ENCODE peak calls at places on chromosome 22, in four cellular contexts. One of them, this sample, is unnamed. For H3K9me3 and H3K36me3, the result is how much of the 10 kb centered on the place peaks cover.

GRCh38 chr22:46109474-46110003 is 40.8 kb upstream of the PPARA start:
- DNase-seq in SK-N-SH: no peak
- DNase-seq in right lobe of liver: no peak
- DNase-seq in heart right ventricle: no peak
- DNase-seq in this sample: no peak

GRCh38 chr22:20550851-20551744 is 43.7 kb downstream of the MED15 start:
- DNase-seq in SK-N-SH: no peak
- DNase-seq in heart right ventricle: peak
- DNase-seq in right lobe of liver: no peak
- DNase-seq in this sample: peak

GRCh38 chr22:24423519-24424000 is 3.8 kb upstream of the ADORA2A start:
- DNase-seq in heart right ventricle: peak
- DNase-seq in right lobe of liver: peak
- DNase-seq in SK-N-SH: peak
- DNase-seq in this sample: no peak

GRCh38 chr22:26968873-26969272 is 311.5 kb downstream of the MIAT start:
- DNase-seq in SK-N-SH: no peak
- DNase-seq in right lobe of liver: no peak
- DNase-seq in heart right ventricle: no peak
- DNase-seq in this sample: no peak

GRCh38 chr22:21714784-21715183 is 20.8 kb downstream of the YPEL1 start:
- DNase-seq in heart right ventricle: no peak
- DNase-seq in right lobe of liver: no peak
- DNase-seq in SK-N-SH: no peak
- DNase-seq in this sample: no peak

GRCh38 chr22:44461083-44461375 is 37.0 kb downstream of the RTL6 start:
- DNase-seq in heart right ventricle: no peak
- DNase-seq in SK-N-SH: no peak
- DNase-seq in right lobe of liver: no peak
- DNase-seq in this sample: no peak

GRCh38 chr22:25143161-25144076 is 56.2 kb upstream of the CRYBB3 start:
- DNase-seq in heart right ventricle: no peak
- DNase-seq in right lobe of liver: no peak
- DNase-seq in SK-N-SH: no peak
- DNase-seq in this sample: no peak

GRCh38 chr22:39462443-39463147 is 5.8 kb downstream of the MGAT3 start:
- DNase-seq in heart right ventricle: peak
- DNase-seq in SK-N-SH: peak
- DNase-seq in right lobe of liver: peak
- DNase-seq in this sample: no peak

GRCh38 chr22:23903328-23903971 is 9.3 kb downstream of the MIF start:
- DNase-seq in right lobe of liver: no peak
- DNase-seq in SK-N-SH: no peak
- DNase-seq in heart right ventricle: no peak
- DNase-seq in this sample: peak

GRCh38 chr22:20238567-20239062 is 29.5 kb downstream of the RTN4R start:
- DNase-seq in heart right ventricle: peak
- DNase-seq in right lobe of liver: peak
- DNase-seq in SK-N-SH: peak
- DNase-seq in this sample: no peak

GRCh38 chr22:29004647-29005371 is 56.8 kb downstream of the C22orf31 start:
- DNase-seq in SK-N-SH: peak
- DNase-seq in heart right ventricle: peak
- DNase-seq in right lobe of liver: peak
- DNase-seq in this sample: no peak

GRCh38 chr22:19605508-19606331 is 81.5 kb upstream of the CLDN5 start:
- DNase-seq in SK-N-SH: no peak
- DNase-seq in right lobe of liver: peak
- DNase-seq in heart right ventricle: no peak
- DNase-seq in this sample: no peak

GRCh38 chr22:45788530-45788929 is 116.9 kb downstream of the ATXN10 start:
- DNase-seq in SK-N-SH: no peak
- DNase-seq in right lobe of liver: no peak
- DNase-seq in heart right ventricle: no peak
- DNase-seq in this sample: no peak

GRCh38 chr22:26168199-26168915 is 905 bp upstream of the SEZ6L start:
- DNase-seq in heart right ventricle: no peak
- DNase-seq in SK-N-SH: peak
- DNase-seq in right lobe of liver: no peak
- DNase-seq in this sample: no peak

GRCh38 chr22:40413873-40414272 is 43.5 kb downstream of the SGSM3 start:
- DNase-seq in right lobe of liver: no peak
- DNase-seq in heart right ventricle: no peak
- DNase-seq in SK-N-SH: no peak
- DNase-seq in this sample: no peak

GRCh38 chr22:41286639-41287091 is 678 bp upstream of the RANGAP1 start:
- DNase-seq in right lobe of liver: peak
- DNase-seq in heart right ventricle: no peak
- DNase-seq in SK-N-SH: peak
- DNase-seq in this sample: no peak

GRCh38 chr22:16915711-16916110 is 90.5 kb upstream of the XKR3 start:
- DNase-seq in heart right ventricle: no peak
- DNase-seq in right lobe of liver: no peak
- DNase-seq in SK-N-SH: no peak
- DNase-seq in this sample: no peak

GRCh38 chr22:22098457-22099193 is 116.0 kb upstream of the TOP3B start:
- DNase-seq in right lobe of liver: no peak
- DNase-seq in SK-N-SH: no peak
- DNase-seq in heart right ventricle: no peak
- DNase-seq in this sample: no peak

GRCh38 chr22:26981111-26981510 is 323.7 kb downstream of the MIAT start:
- DNase-seq in right lobe of liver: no peak
- DNase-seq in heart right ventricle: no peak
- DNase-seq in SK-N-SH: no peak
- DNase-seq in this sample: no peak

GRCh38 chr22:24338701-24339451 is 68.2 kb downstream of the SPECC1L start:
- DNase-seq in heart right ventricle: peak
- DNase-seq in SK-N-SH: no peak
- DNase-seq in right lobe of liver: no peak
- DNase-seq in this sample: no peak

GRCh38 chr22:17570851-17571631 is 7.7 kb downstream of the SLC25A18 start:
- DNase-seq in SK-N-SH: no peak
- DNase-seq in heart right ventricle: peak
- DNase-seq in right lobe of liver: peak
- DNase-seq in this sample: peak

GRCh38 chr22:39907035-39907434 is 6.2 kb downstream of the GRAP2 start:
- DNase-seq in right lobe of liver: no peak
- DNase-seq in heart right ventricle: no peak
- DNase-seq in SK-N-SH: no peak
- DNase-seq in this sample: no peak

GRCh38 chr22:37012262-37012904 is 6.9 kb downstream of the TST start:
- DNase-seq in SK-N-SH: no peak
- DNase-seq in heart right ventricle: peak
- DNase-seq in right lobe of liver: peak
- DNase-seq in this sample: no peak

GRCh38 chr22:18970180-18970947 is 34.3 kb upstream of the PRODH start:
- DNase-seq in SK-N-SH: peak
- DNase-seq in right lobe of liver: peak
- DNase-seq in heart right ventricle: no peak
- DNase-seq in this sample: no peak

GRCh38 chr22:29163808-29164207 is 41.9 kb upstream of the EMID1 start:
- DNase-seq in heart right ventricle: no peak
- DNase-seq in SK-N-SH: no peak
- DNase-seq in right lobe of liver: no peak
- DNase-seq in this sample: no peak

GRCh38 chr22:21865041-21865440 is 2.4 kb downstream of the MAPK1 start:
- DNase-seq in right lobe of liver: no peak
- DNase-seq in heart right ventricle: peak
- DNase-seq in SK-N-SH: peak
- DNase-seq in this sample: peak

GRCh38 chr22:45964372-45964771 is 12.6 kb downstream of the WNT7B start:
- DNase-seq in heart right ventricle: no peak
- DNase-seq in right lobe of liver: no peak
- DNase-seq in SK-N-SH: no peak
- DNase-seq in this sample: no peak

GRCh38 chr22:19432092-19432844 is at the start of gene MRPL40:
- DNase-seq in right lobe of liver: peak
- DNase-seq in SK-N-SH: peak
- DNase-seq in heart right ventricle: peak
- DNase-seq in this sample: peak

GRCh38 chr22:29726512-29727247 is 6.9 kb downstream of the CABP7 start:
- DNase-seq in heart right ventricle: no peak
- DNase-seq in SK-N-SH: no peak
- DNase-seq in right lobe of liver: no peak
- DNase-seq in this sample: no peak

GRCh38 chr22:44133161-44133560 is 47.6 kb upstream of the PARVG start:
- DNase-seq in right lobe of liver: no peak
- DNase-seq in heart right ventricle: no peak
- DNase-seq in SK-N-SH: no peak
- DNase-seq in this sample: no peak

GRCh38 chr22:19877626-19878339 is 23.1 kb upstream of the GNB1L start:
- DNase-seq in right lobe of liver: no peak
- DNase-seq in SK-N-SH: no peak
- DNase-seq in heart right ventricle: no peak
- DNase-seq in this sample: no peak

GRCh38 chr22:27718186-27719032 is 83.1 kb downstream of the MN1 start:
- DNase-seq in heart right ventricle: peak
- DNase-seq in right lobe of liver: no peak
- DNase-seq in SK-N-SH: peak
- DNase-seq in this sample: peak

GRCh38 chr22:47408409-47408808 is 646.0 kb downstream of the TBC1D22A start:
- DNase-seq in heart right ventricle: no peak
- DNase-seq in SK-N-SH: no peak
- DNase-seq in right lobe of liver: no peak
- DNase-seq in this sample: peak
- H3K9me3 ChIP-seq in heart right ventricle: under half
- H3K9me3 ChIP-seq in SK-N-SH: under half
- H3K9me3 ChIP-seq in right lobe of liver: under half
- H3K9me3 ChIP-seq in this sample: under half

GRCh38 chr22:48972979-48973693 is 854.5 kb downstream of the BRD1 start:
- DNase-seq in SK-N-SH: no peak
- DNase-seq in right lobe of liver: no peak
- DNase-seq in heart right ventricle: no peak
- DNase-seq in this sample: no peak

GRCh38 chr22:48973694-48974041 is 854.0 kb downstream of the BRD1 start:
- DNase-seq in SK-N-SH: no peak
- DNase-seq in right lobe of liver: no peak
- DNase-seq in heart right ventricle: no peak
- DNase-seq in this sample: no peak

DNA sequence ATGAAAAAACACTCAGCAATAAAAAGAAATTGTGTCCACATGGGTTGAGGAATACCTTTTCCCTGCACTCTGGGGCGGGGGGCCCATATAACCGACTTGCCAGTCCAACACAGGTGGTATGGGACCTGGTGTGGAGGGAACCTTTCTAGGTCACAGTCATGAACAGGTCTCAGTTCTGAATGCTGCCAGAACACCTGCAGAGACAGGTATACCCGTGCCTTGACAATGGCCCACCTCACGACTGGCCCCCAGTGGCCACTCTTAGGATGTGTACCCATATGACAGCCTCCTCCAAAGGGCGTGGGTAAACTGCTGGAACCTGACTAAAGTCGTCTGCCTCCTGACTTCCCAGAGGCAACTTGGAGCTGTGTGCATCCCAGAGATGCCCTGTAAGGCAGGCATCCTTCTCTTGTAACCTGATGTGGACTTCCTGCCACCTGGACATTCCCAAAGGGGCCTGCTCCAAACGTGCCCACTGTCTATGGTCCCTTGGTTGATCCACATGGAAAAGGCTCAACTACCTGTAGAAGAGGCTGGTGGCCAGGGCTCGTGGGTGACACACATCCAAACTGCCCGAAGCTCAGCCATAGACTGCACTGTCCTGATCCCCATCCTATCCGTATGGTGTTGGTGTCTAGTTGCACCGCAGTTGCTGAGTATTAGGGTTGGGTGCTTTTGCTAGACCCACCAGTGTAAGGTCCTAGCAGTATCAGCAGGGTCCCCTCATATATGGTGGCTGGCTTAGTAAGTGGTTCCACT is 859.3 kb downstream of the BRD1 start:
- DNase-seq in right lobe of liver: peak
- DNase-seq in SK-N-SH: no peak
- DNase-seq in heart right ventricle: no peak
- DNase-seq in this sample: no peak
- TF ChIP-seq CTCF in right lobe of liver: peak
- TF ChIP-seq CTCF in SK-N-SH: peak
- TF ChIP-seq CTCF in heart right ventricle: no peak
- TF ChIP-seq CTCF in this sample: no peak

GRCh38 chr22:38230108-38230825 is 28.5 kb downstream of the MAFF start:
- DNase-seq in heart right ventricle: peak
- DNase-seq in right lobe of liver: no peak
- DNase-seq in SK-N-SH: no peak
- DNase-seq in this sample: no peak

GRCh38 chr22:38233427-38233826 is 31.6 kb downstream of the MAFF start:
- DNase-seq in SK-N-SH: no peak
- DNase-seq in heart right ventricle: no peak
- DNase-seq in right lobe of liver: no peak
- DNase-seq in this sample: no peak

GRCh38 chr22:38228873-38229740 is 27.3 kb downstream of the MAFF start:
- DNase-seq in heart right ventricle: no peak
- DNase-seq in SK-N-SH: no peak
- DNase-seq in right lobe of liver: no peak
- DNase-seq in this sample: no peak

GRCh38 chr22:38232196-38232595 is 30.4 kb downstream of the MAFF start:
- DNase-seq in SK-N-SH: no peak
- DNase-seq in right lobe of liver: no peak
- DNase-seq in heart right ventricle: no peak
- DNase-seq in this sample: no peak

GRCh38 chr22:38230916-38231315 is 29.1 kb downstream of the MAFF start:
- DNase-seq in SK-N-SH: no peak
- DNase-seq in heart right ventricle: no peak
- DNase-seq in right lobe of liver: no peak
- DNase-seq in this sample: no peak
- H3K36me3 ChIP-seq in SK-N-SH: under half
- H3K36me3 ChIP-seq in heart right ventricle: half or more
- H3K36me3 ChIP-seq in right lobe of liver: under half
- H3K36me3 ChIP-seq in this sample: half or more

GRCh38 chr22:49753276-49753884 is 74.3 kb downstream of the BRD1 start:
- DNase-seq in SK-N-SH: peak
- DNase-seq in right lobe of liver: no peak
- DNase-seq in heart right ventricle: no peak
- DNase-seq in this sample: no peak

GRCh38 chr22:49752598-49753091 is 75.0 kb downstream of the BRD1 start:
- DNase-seq in right lobe of liver: no peak
- DNase-seq in heart right ventricle: no peak
- DNase-seq in SK-N-SH: peak
- DNase-seq in this sample: no peak

GRCh38 chr22:49751318-49751967 is 76.2 kb downstream of the BRD1 start:
- DNase-seq in heart right ventricle: no peak
- DNase-seq in right lobe of liver: no peak
- DNase-seq in SK-N-SH: peak
- DNase-seq in this sample: peak

GRCh38 chr22:49753961-49754673 is 73.6 kb downstream of the BRD1 start:
- DNase-seq in right lobe of liver: no peak
- DNase-seq in SK-N-SH: peak
- DNase-seq in heart right ventricle: no peak
- DNase-seq in this sample: no peak

GRCh38 chr22:49751968-49752597 is 75.6 kb downstream of the BRD1 start:
- DNase-seq in SK-N-SH: peak
- DNase-seq in right lobe of liver: no peak
- DNase-seq in heart right ventricle: no peak
- DNase-seq in this sample: peak
- H3K9me3 ChIP-seq in SK-N-SH: under half
- H3K9me3 ChIP-seq in right lobe of liver: under half
- H3K9me3 ChIP-seq in heart right ventricle: under half
- H3K9me3 ChIP-seq in this sample: under half

GRCh38 chr22:31080848-31081649 is at the start of gene SMTN:
- DNase-seq in SK-N-SH: peak
- DNase-seq in heart right ventricle: peak
- DNase-seq in right lobe of liver: peak
- DNase-seq in this sample: peak
- TF ChIP-seq CTCF in SK-N-SH: peak
- TF ChIP-seq CTCF in heart right ventricle: no peak
- TF ChIP-seq CTCF in right lobe of liver: no peak
- TF ChIP-seq CTCF in this sample: no peak